ENCODE peak calls at places on chromosomes 1 and 21, in six cellular contexts. S, L, J, G, Y and D are unnamed samples.

GRCh38 chr1:76770979-76771378 is 96.3 kb upstream of the ST6GALNAC5 start:
- DNase-seq in S (no peak), L (no peak), J (no peak), G (no peak), Y (no peak), D (no peak)

GRCh38 chr1:66346057-66346795 is 187.7 kb upstream of the SGIP1 start:
- DNase-seq in S (no peak), L (no peak), J (no peak), G (no peak), Y (no peak), D (no peak)

GRCh38 chr1:201448981-201449380 is 20.0 kb downstream of the PHLDA3 start:
- DNase-seq in S (peak; percentile 35), L (no peak), J (no peak), G (no peak), Y (no peak), D (no peak)

GRCh38 chr1:235624751-235625192 is 24.8 kb downstream of the GNG4 start:
- DNase-seq in S (no peak), L (no peak), J (no peak), G (no peak), Y (no peak), D (no peak)

GRCh38 chr1:50531601-50532000 is 108.4 kb upstream of the DMRTA2 start:
- DNase-seq in S (no peak), L (no peak), J (no peak), G (no peak), Y (no peak), D (no peak)

GRCh38 chr1:27971674-27972073 is 11.9 kb downstream of the XKR8 start:
- DNase-seq in S (no peak), L (no peak), J (no peak), G (no peak), Y (no peak), D (peak; percentile 12)

GRCh38 chr1:205714190-205714905 is 34.0 kb upstream of the SLC45A3 start:
- DNase-seq in S (no peak), L (no peak), J (no peak), G (peak; percentile 33), Y (no peak), D (peak; percentile 87)

GRCh38 chr1:216750031-216750627 is 26.9 kb upstream of the ESRRG start:
- DNase-seq in S (peak; percentile 30), L (no peak), J (no peak), G (no peak), Y (no peak), D (no peak)

GRCh38 chr1:201172336-201172735 is 18.1 kb upstream of the TMEM9 start:
- DNase-seq in S (no peak), L (no peak), J (no peak), G (no peak), Y (no peak), D (no peak)

GRCh38 chr1:238581332-238581731 is 690.6 kb upstream of the ZP4 start:
- DNase-seq in S (no peak), L (no peak), J (no peak), G (no peak), Y (no peak), D (no peak)

GRCh38 chr1:178183796-178184195 is 89.9 kb downstream of the RASAL2 start:
- DNase-seq in S (no peak), L (no peak), J (no peak), G (no peak), Y (no peak), D (no peak)

GRCh38 chr1:214491468-214492120 is 59.8 kb downstream of the PTPN14 start:
- DNase-seq in S (no peak), L (no peak), J (no peak), G (no peak), Y (no peak), D (no peak)

GRCh38 chr1:205339717-205340116 is 17.0 kb downstream of the KLHDC8A start:
- DNase-seq in S (no peak), L (no peak), J (no peak), G (no peak), Y (no peak), D (no peak)

GRCh38 chr1:225815526-225816178 is 5.7 kb downstream of the EPHX1 start:
- DNase-seq in S (no peak), L (no peak), J (no peak), G (no peak), Y (no peak), D (peak; percentile 38)

GRCh38 chr1:200457810-200458209 is 48.0 kb upstream of the ZNF281 start:
- DNase-seq in S (no peak), L (no peak), J (no peak), G (no peak), Y (no peak), D (no peak)

GRCh38 chr1:203223012-203223775 is 6.3 kb downstream of the CHIT1 start:
- DNase-seq in S (no peak), L (no peak), J (no peak), G (no peak), Y (no peak), D (peak; percentile 38)

GRCh38 chr1:234675561-234675960 is 65.6 kb upstream of the IRF2BP2 start:
- DNase-seq in S (no peak), L (no peak), J (no peak), G (no peak), Y (no peak), D (no peak)

GRCh38 chr21:26513212-26513611 is 59.9 kb downstream of the CYYR1 start:
- DNase-seq in S (no peak), L (no peak), J (no peak), G (no peak), Y (no peak), D (no peak)

GRCh38 chr1:86788300-86789206 is 84.2 kb downstream of the SH3GLB1 start:
- DNase-seq in S (no peak), L (no peak), J (no peak), G (peak; percentile 34), Y (no peak), D (no peak)

GRCh38 chr1:70487910-70488665 is 77.0 kb downstream of the CTH start:
- DNase-seq in S (peak; percentile 16), L (no peak), J (no peak), G (no peak), Y (no peak), D (no peak)